ENCODE peak calls at places on chromosomes 7 and 10, in eight cellular contexts. One of them, this sample, is unnamed.

GRCh38 chr10:60114765-60115586 is 208.6 kb upstream of the CCDC6 start:
- DNase-seq in neural progenitor cell: peak
- DNase-seq in PC-3: peak
- DNase-seq in H9: peak
- DNase-seq in OCI-LY7: peak
- DNase-seq in GM23248: peak
- DNase-seq in A549: peak
- DNase-seq in fibroblast of lung: peak
- DNase-seq in this sample: no peak

GRCh38 chr10:11403116-11403515 is 208.3 kb downstream of the USP6NL start:
- DNase-seq in neural progenitor cell: no peak
- DNase-seq in PC-3: no peak
- DNase-seq in H9: no peak
- DNase-seq in OCI-LY7: peak
- DNase-seq in GM23248: no peak
- DNase-seq in A549: no peak
- DNase-seq in fibroblast of lung: no peak
- DNase-seq in this sample: no peak

GRCh38 chr10:51718804-51719291 is 19.5 kb upstream of the CSTF2T start:
- DNase-seq in neural progenitor cell: no peak
- DNase-seq in PC-3: peak
- DNase-seq in H9: peak
- DNase-seq in OCI-LY7: no peak
- DNase-seq in GM23248: peak
- DNase-seq in A549: peak
- DNase-seq in fibroblast of lung: peak
- DNase-seq in this sample: no peak

GRCh38 chr7:28988818-28989595 is 30.9 kb upstream of the TRIL start:
- DNase-seq in neural progenitor cell: no peak
- DNase-seq in PC-3: peak
- DNase-seq in H9: no peak
- DNase-seq in OCI-LY7: no peak
- DNase-seq in GM23248: peak
- DNase-seq in A549: no peak
- DNase-seq in fibroblast of lung: peak
- DNase-seq in this sample: no peak

GRCh38 chr10:69635428-69636272 is 5.6 kb downstream of the FAM241B start:
- DNase-seq in neural progenitor cell: no peak
- DNase-seq in PC-3: no peak
- DNase-seq in H9: peak
- DNase-seq in OCI-LY7: no peak
- DNase-seq in GM23248: no peak
- DNase-seq in A549: no peak
- DNase-seq in fibroblast of lung: no peak
- DNase-seq in this sample: no peak

GRCh38 chr7:144818516-144818915 is 17.3 kb downstream of the TPK1 start:
- DNase-seq in neural progenitor cell: no peak
- DNase-seq in PC-3: no peak
- DNase-seq in H9: no peak
- DNase-seq in OCI-LY7: peak
- DNase-seq in GM23248: no peak
- DNase-seq in A549: no peak
- DNase-seq in fibroblast of lung: peak
- DNase-seq in this sample: peak

GRCh38 chr7:101947899-101948298 is 130.5 kb downstream of the CUX1 start:
- DNase-seq in neural progenitor cell: no peak
- DNase-seq in PC-3: no peak
- DNase-seq in H9: no peak
- DNase-seq in OCI-LY7: no peak
- DNase-seq in GM23248: no peak
- DNase-seq in A549: no peak
- DNase-seq in fibroblast of lung: peak
- DNase-seq in this sample: no peak

GRCh38 chr7:5477723-5478531 is 54.3 kb upstream of the TNRC18 start:
- DNase-seq in neural progenitor cell: peak
- DNase-seq in PC-3: no peak
- DNase-seq in H9: peak
- DNase-seq in OCI-LY7: no peak
- DNase-seq in GM23248: peak
- DNase-seq in A549: no peak
- DNase-seq in fibroblast of lung: no peak
- DNase-seq in this sample: no peak

GRCh38 chr7:108630002-108630401 is 60.3 kb downstream of the DNAJB9 start:
- DNase-seq in neural progenitor cell: no peak
- DNase-seq in PC-3: no peak
- DNase-seq in H9: no peak
- DNase-seq in OCI-LY7: no peak
- DNase-seq in GM23248: no peak
- DNase-seq in A549: no peak
- DNase-seq in fibroblast of lung: peak
- DNase-seq in this sample: no peak

GRCh38 chr10:125159932-125160855 is at the start of gene CTBP2:
- DNase-seq in neural progenitor cell: peak
- DNase-seq in PC-3: peak
- DNase-seq in H9: peak
- DNase-seq in OCI-LY7: no peak
- DNase-seq in GM23248: peak
- DNase-seq in A549: peak
- DNase-seq in fibroblast of lung: peak
- DNase-seq in this sample: no peak

GRCh38 chr10:92091965-92092364 is 168.4 kb downstream of the BTAF1 start:
- DNase-seq in neural progenitor cell: no peak
- DNase-seq in PC-3: no peak
- DNase-seq in H9: no peak
- DNase-seq in OCI-LY7: no peak
- DNase-seq in GM23248: no peak
- DNase-seq in A549: no peak
- DNase-seq in fibroblast of lung: no peak
- DNase-seq in this sample: no peak

GRCh38 chr10:11757452-11757819 is 15.3 kb downstream of the ECHDC3 start:
- DNase-seq in neural progenitor cell: no peak
- DNase-seq in PC-3: peak
- DNase-seq in H9: no peak
- DNase-seq in OCI-LY7: no peak
- DNase-seq in GM23248: peak
- DNase-seq in A549: no peak
- DNase-seq in fibroblast of lung: peak
- DNase-seq in this sample: no peak

GRCh38 chr10:126671402-126671975 is 996 bp upstream of the C10orf90 start:
- DNase-seq in neural progenitor cell: no peak
- DNase-seq in PC-3: no peak
- DNase-seq in H9: no peak
- DNase-seq in OCI-LY7: no peak
- DNase-seq in GM23248: no peak
- DNase-seq in A549: no peak
- DNase-seq in fibroblast of lung: no peak
- DNase-seq in this sample: no peak

GRCh38 chr7:28126047-28127041 is 54.3 kb downstream of the JAZF1 start:
- DNase-seq in neural progenitor cell: no peak
- DNase-seq in PC-3: no peak
- DNase-seq in H9: no peak
- DNase-seq in OCI-LY7: no peak
- DNase-seq in GM23248: peak
- DNase-seq in A549: no peak
- DNase-seq in fibroblast of lung: no peak
- DNase-seq in this sample: no peak

GRCh38 chr10:63268139-63268797 is 135.1 kb downstream of the NRBF2 start:
- DNase-seq in neural progenitor cell: peak
- DNase-seq in PC-3: no peak
- DNase-seq in H9: no peak
- DNase-seq in OCI-LY7: no peak
- DNase-seq in GM23248: peak
- DNase-seq in A549: peak
- DNase-seq in fibroblast of lung: peak
- DNase-seq in this sample: no peak

GRCh38 chr7:130881091-130881798 is 147.2 kb upstream of the KLF14 start:
- DNase-seq in neural progenitor cell: no peak
- DNase-seq in PC-3: no peak
- DNase-seq in H9: no peak
- DNase-seq in OCI-LY7: no peak
- DNase-seq in GM23248: peak
- DNase-seq in A549: no peak
- DNase-seq in fibroblast of lung: no peak
- DNase-seq in this sample: no peak

GRCh38 chr7:96322373-96322695 is 436 bp upstream of the SLC25A13 start:
- DNase-seq in neural progenitor cell: no peak
- DNase-seq in PC-3: no peak
- DNase-seq in H9: no peak
- DNase-seq in OCI-LY7: no peak
- DNase-seq in GM23248: no peak
- DNase-seq in A549: no peak
- DNase-seq in fibroblast of lung: no peak
- DNase-seq in this sample: no peak

GRCh38 chr10:70430489-70431445 is 10.7 kb downstream of the NODAL start:
- DNase-seq in neural progenitor cell: peak
- DNase-seq in PC-3: no peak
- DNase-seq in H9: peak
- DNase-seq in OCI-LY7: no peak
- DNase-seq in GM23248: peak
- DNase-seq in A549: peak
- DNase-seq in fibroblast of lung: no peak
- DNase-seq in this sample: no peak

DNA sequence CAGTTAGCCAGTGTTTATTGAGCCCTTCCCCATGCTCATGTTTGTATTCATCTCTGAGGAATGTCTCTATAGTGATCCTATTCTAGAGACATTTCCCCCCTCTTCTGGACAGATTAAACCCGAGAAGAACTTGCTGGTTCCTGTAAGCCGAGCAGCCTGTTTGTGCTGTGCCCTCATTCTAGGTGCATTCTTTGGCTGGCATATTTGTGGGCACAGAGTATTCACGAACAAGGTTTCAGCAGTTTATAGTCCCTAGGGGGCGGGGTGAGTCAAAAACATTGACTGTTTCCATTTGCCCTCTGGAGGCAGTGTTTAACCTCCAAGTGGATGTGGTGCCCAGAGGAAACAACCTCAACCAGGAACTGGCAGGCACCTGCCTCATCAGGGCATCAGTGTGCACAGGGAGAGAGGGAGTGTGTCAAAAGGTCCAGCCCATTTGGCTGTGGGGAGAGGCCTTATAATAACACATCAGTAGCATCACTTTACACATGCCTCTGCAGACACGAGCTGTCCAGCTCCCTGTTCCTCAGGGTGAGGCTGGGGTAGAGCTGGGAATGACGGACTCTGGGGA is 273.3 kb upstream of the LRGUK start:
- DNase-seq in neural progenitor cell: peak
- DNase-seq in PC-3: peak
- DNase-seq in H9: peak
- DNase-seq in OCI-LY7: peak
- DNase-seq in GM23248: peak
- DNase-seq in A549: peak
- DNase-seq in fibroblast of lung: peak
- DNase-seq in this sample: peak
- H3K4me2 ChIP-seq in neural progenitor cell: no peak
- H3K4me2 ChIP-seq in PC-3: peak
- H3K4me2 ChIP-seq in H9: no peak
- H3K4me2 ChIP-seq in OCI-LY7: peak
- H3K4me2 ChIP-seq in GM23248: peak
- H3K4me2 ChIP-seq in A549: peak
- H3K4me2 ChIP-seq in fibroblast of lung: no peak
- H3K4me2 ChIP-seq in this sample: peak

GRCh38 chr10:77031531-77031930 is 606.1 kb downstream of the KCNMA1 start:
- DNase-seq in neural progenitor cell: no peak
- DNase-seq in PC-3: no peak
- DNase-seq in H9: no peak
- DNase-seq in OCI-LY7: no peak
- DNase-seq in GM23248: no peak
- DNase-seq in A549: no peak
- DNase-seq in fibroblast of lung: no peak
- DNase-seq in this sample: no peak
- H3K4me2 ChIP-seq in neural progenitor cell: no peak
- H3K4me2 ChIP-seq in PC-3: no peak
- H3K4me2 ChIP-seq in H9: no peak
- H3K4me2 ChIP-seq in OCI-LY7: no peak
- H3K4me2 ChIP-seq in GM23248: no peak
- H3K4me2 ChIP-seq in A549: no peak
- H3K4me2 ChIP-seq in fibroblast of lung: no peak
- H3K4me2 ChIP-seq in this sample: no peak

GRCh38 chr7:103649052-103649451 is 203.0 kb upstream of the SLC26A5 start:
- DNase-seq in neural progenitor cell: no peak
- DNase-seq in PC-3: no peak
- DNase-seq in H9: no peak
- DNase-seq in OCI-LY7: no peak
- DNase-seq in GM23248: no peak
- DNase-seq in A549: no peak
- DNase-seq in fibroblast of lung: no peak
- DNase-seq in this sample: no peak

GRCh38 chr7:103648135-103648534 is 202.1 kb upstream of the SLC26A5 start:
- DNase-seq in neural progenitor cell: no peak
- DNase-seq in PC-3: no peak
- DNase-seq in H9: no peak
- DNase-seq in OCI-LY7: no peak
- DNase-seq in GM23248: no peak
- DNase-seq in A549: no peak
- DNase-seq in fibroblast of lung: no peak
- DNase-seq in this sample: no peak

GRCh38 chr7:103656221-103656620 is 210.2 kb upstream of the SLC26A5 start:
- DNase-seq in neural progenitor cell: no peak
- DNase-seq in PC-3: no peak
- DNase-seq in H9: no peak
- DNase-seq in OCI-LY7: no peak
- DNase-seq in GM23248: no peak
- DNase-seq in A549: no peak
- DNase-seq in fibroblast of lung: no peak
- DNase-seq in this sample: no peak

GRCh38 chr7:103651978-103652377 is 206.0 kb upstream of the SLC26A5 start:
- DNase-seq in neural progenitor cell: no peak
- DNase-seq in PC-3: no peak
- DNase-seq in H9: no peak
- DNase-seq in OCI-LY7: no peak
- DNase-seq in GM23248: no peak
- DNase-seq in A549: no peak
- DNase-seq in fibroblast of lung: no peak
- DNase-seq in this sample: no peak

GRCh38 chr7:103651558-103651957 is 205.6 kb upstream of the SLC26A5 start:
- DNase-seq in neural progenitor cell: no peak
- DNase-seq in PC-3: no peak
- DNase-seq in H9: no peak
- DNase-seq in OCI-LY7: no peak
- DNase-seq in GM23248: no peak
- DNase-seq in A549: no peak
- DNase-seq in fibroblast of lung: no peak
- DNase-seq in this sample: no peak
- H3K4me2 ChIP-seq in neural progenitor cell: no peak
- H3K4me2 ChIP-seq in PC-3: no peak
- H3K4me2 ChIP-seq in H9: no peak
- H3K4me2 ChIP-seq in OCI-LY7: no peak
- H3K4me2 ChIP-seq in GM23248: no peak
- H3K4me2 ChIP-seq in A549: no peak
- H3K4me2 ChIP-seq in fibroblast of lung: no peak
- H3K4me2 ChIP-seq in this sample: no peak

DNA sequence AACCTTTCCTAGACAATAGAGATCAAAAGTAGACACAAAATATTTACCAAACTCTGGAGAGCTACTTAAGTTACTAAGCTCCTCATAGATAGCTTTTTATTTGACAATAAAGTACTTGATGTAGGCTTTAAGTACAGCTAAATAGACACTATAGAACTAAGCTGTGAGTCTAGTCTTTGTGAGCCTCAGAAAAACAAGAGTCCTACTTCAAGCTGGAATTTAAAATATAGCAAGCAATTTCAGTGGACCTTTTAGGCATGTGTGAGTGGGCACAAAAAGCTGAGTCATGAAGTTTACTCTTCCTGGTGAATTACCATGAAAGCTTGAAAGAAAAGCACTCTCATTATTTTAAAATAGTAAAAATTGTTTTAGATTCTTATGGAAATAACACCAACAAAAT is 76.1 kb downstream of the ADD3 start:
- DNase-seq in neural progenitor cell: no peak
- DNase-seq in PC-3: peak
- DNase-seq in H9: no peak
- DNase-seq in OCI-LY7: no peak
- DNase-seq in GM23248: peak
- DNase-seq in A549: peak
- DNase-seq in fibroblast of lung: peak
- DNase-seq in this sample: no peak
- H3K4me2 ChIP-seq in neural progenitor cell: peak
- H3K4me2 ChIP-seq in PC-3: peak
- H3K4me2 ChIP-seq in H9: no peak
- H3K4me2 ChIP-seq in OCI-LY7: no peak
- H3K4me2 ChIP-seq in GM23248: peak
- H3K4me2 ChIP-seq in A549: peak
- H3K4me2 ChIP-seq in fibroblast of lung: no peak
- H3K4me2 ChIP-seq in this sample: peak